ENCODE peak calls at places on chromosomes 7 and 10, in nine cellular contexts. K is EL; V is HFFc6; H is NCI-H748 treated with DMSO at 0.1 percent for 48 hours; R is ACHN; Y is NCI-H524; F is stimulated activated CD8-positive, alpha-beta memory T cell treated with anti-CD3 and anti-CD28 coated beads, Interleukin-12 subunit alpha, Interleukin-12 subunit beta, amount 100 ng/mL, for 1 hour; U is naive B cell; C is globus pallidus. W is an unnamed sample.

GRCh38 chr7:30799206-30799975 is 28.2 kb downstream of the MINDY4 start:
- DNase-seq in K (peak; percentile 99), V (peak; percentile 87), H (no peak), R (peak; percentile 74), Y (no peak), F (no peak), U (no peak), C (no peak), W (no peak)

GRCh38 chr7:93245525-93246432 is 13.6 kb downstream of the VPS50 start:
- DNase-seq in K (peak; percentile 31), V (peak; percentile 46), H (no peak), R (peak; percentile 65), Y (no peak), F (no peak), U (peak; percentile 25), C (peak; percentile 12), W (no peak)

GRCh38 chr10:129063877-129064276 is 403.2 kb upstream of the MGMT start:
- DNase-seq in K (no peak), V (no peak), H (no peak), R (no peak), Y (no peak), F (no peak), U (no peak), C (no peak), W (no peak)

GRCh38 chr7:16810112-16810511 is 5.3 kb upstream of the AGR2 start:
- DNase-seq in K (no peak), V (no peak), H (no peak), R (no peak), Y (no peak), F (no peak), U (no peak), C (no peak), W (no peak)

GRCh38 chr7:55074008-55074499 is 55.2 kb downstream of the EGFR start:
- DNase-seq in K (peak; percentile 97), V (peak; percentile 84), H (peak; percentile 83), R (peak; percentile 99), Y (no peak), F (no peak), U (peak; percentile 5), C (no peak), W (no peak)

GRCh38 chr7:3558410-3558809 is 257.4 kb downstream of the SDK1 start:
- DNase-seq in K (no peak), V (no peak), H (no peak), R (no peak), Y (no peak), F (no peak), U (no peak), C (no peak), W (no peak)

GRCh38 chr7:6346581-6346980 is 74.2 kb upstream of the CYTH3 start:
- DNase-seq in K (no peak), V (no peak), H (peak; percentile 8), R (no peak), Y (no peak), F (no peak), U (no peak), C (no peak), W (no peak)

GRCh38 chr10:132577350-132578005 is 39.9 kb downstream of the INPP5A start:
- DNase-seq in K (no peak), V (no peak), H (no peak), R (peak; percentile 71), Y (no peak), F (no peak), U (no peak), C (peak; percentile 70), W (no peak)

GRCh38 chr7:158746957-158747356 is 42.4 kb upstream of the NCAPG2 start:
- DNase-seq in K (no peak), V (no peak), H (no peak), R (no peak), Y (no peak), F (no peak), U (no peak), C (no peak), W (no peak)

GRCh38 chr10:120917521-120918250 is 66.5 kb downstream of the WDR11 start:
- DNase-seq in K (no peak), V (no peak), H (no peak), R (no peak), Y (no peak), F (no peak), U (no peak), C (no peak), W (no peak)

GRCh38 chr7:39451901-39452300 is 114.3 kb upstream of the YAE1 start:
- DNase-seq in K (no peak), V (no peak), H (no peak), R (no peak), Y (no peak), F (no peak), U (no peak), C (no peak), W (no peak)

GRCh38 chr7:5620459-5620881 is 161.0 kb downstream of the RNF216 start:
- DNase-seq in K (no peak), V (no peak), H (no peak), R (no peak), Y (no peak), F (no peak), U (no peak), C (no peak), W (no peak)

GRCh38 chr7:148972360-148972759 is 55.9 kb downstream of the PDIA4 start:
- DNase-seq in K (no peak), V (no peak), H (no peak), R (no peak), Y (no peak), F (no peak), U (no peak), C (no peak), W (no peak)

GRCh38 chr7:16293669-16294425 is 127.5 kb downstream of the CRPPA start:
- DNase-seq in K (no peak), V (no peak), H (no peak), R (no peak), Y (no peak), F (no peak), U (no peak), C (no peak), W (no peak)

GRCh38 chr7:38222481-38223096 is 44.5 kb downstream of the STARD3NL start:
- DNase-seq in K (peak; percentile 49), V (peak; percentile 50), H (peak; percentile 37), R (peak; percentile 76), Y (no peak), F (no peak), U (peak; percentile 46), C (peak; percentile 34), W (peak; percentile 6)

GRCh38 chr7:142801601-142802295 is 31.0 kb downstream of the PRSS2 start:
- DNase-seq in K (no peak), V (no peak), H (no peak), R (no peak), Y (no peak), F (no peak), U (no peak), C (no peak), W (no peak)

GRCh38 chr10:43057231-43057711 is 19.6 kb upstream of the RET start:
- DNase-seq in K (no peak), V (no peak), H (no peak), R (no peak), Y (no peak), F (no peak), U (no peak), C (no peak), W (no peak)

GRCh38 chr7:155255660-155256059 is 42.0 kb upstream of the INSIG1 start:
- DNase-seq in K (no peak), V (no peak), H (no peak), R (no peak), Y (no peak), F (no peak), U (no peak), C (no peak), W (no peak)

GRCh38 chr7:157675427-157675930 is 338.7 kb downstream of the DNAJB6 start:
- DNase-seq in K (no peak), V (no peak), H (no peak), R (no peak), Y (no peak), F (no peak), U (no peak), C (no peak), W (no peak)

GRCh38 chr7:29508608-29509007 is 55.0 kb upstream of the PRR15 start:
- DNase-seq in K (no peak), V (no peak), H (no peak), R (no peak), Y (no peak), F (no peak), U (no peak), C (no peak), W (no peak)

GRCh38 chr10:77416327-77417135 is 221.1 kb downstream of the KCNMA1 start:
- DNase-seq in K (peak; percentile 98), V (peak; percentile 96), H (no peak), R (peak; percentile 99), Y (no peak), F (no peak), U (no peak), C (no peak), W (no peak)

GRCh38 chr10:131692686-131693334 is 208.0 kb upstream of the PPP2R2D start:
- DNase-seq in K (no peak), V (no peak), H (no peak), R (no peak), Y (no peak), F (no peak), U (no peak), C (no peak), W (no peak)

GRCh38 chr7:47757946-47758371 is 176.0 kb upstream of the TNS3 start:
- DNase-seq in K (peak; percentile 82), V (peak; percentile 84), H (no peak), R (peak; percentile 46), Y (no peak), F (no peak), U (no peak), C (no peak), W (no peak)

GRCh38 chr7:28530175-28531142 is 118.1 kb downstream of the CREB5 start:
- DNase-seq in K (peak; percentile 54), V (no peak), H (no peak), R (no peak), Y (no peak), F (no peak), U (no peak), C (no peak), W (no peak)

GRCh38 chr10:279655-280054 is 144.4 kb downstream of the ZMYND11 start:
- DNase-seq in K (no peak), V (no peak), H (no peak), R (no peak), Y (no peak), F (no peak), U (no peak), C (no peak), W (no peak)

GRCh38 chr7:80611779-80612178 is 26.7 kb upstream of the CD36 start:
- DNase-seq in K (peak; percentile 62), V (peak; percentile 78), H (peak; percentile 77), R (no peak), Y (no peak), F (no peak), U (no peak), C (no peak), W (peak; percentile 44)

GRCh38 chr7:122886357-122887081 is at the start of gene CADPS2:
- DNase-seq in K (peak; percentile 80), V (peak; percentile 5), H (peak; percentile 92), R (peak; percentile 98), Y (peak; percentile 33), F (no peak), U (no peak), C (peak; percentile 64), W (peak; percentile 68)